ENCODE peak calls at places on chromosomes 1 and 21, in nine cellular contexts. One of them, this sample, is unnamed.
A peak's percentile ranks its signal among the peaks of the same experiment; 100 is the strongest.

GRCh38 chr1:23590058-23590783 is 30.9 kb upstream of the ID3 start:
- DNase-seq in GM10248: peak; percentile 72
- DNase-seq in suprapubic skin: no peak
- DNase-seq in lung microvascular endothelial cell: no peak
- DNase-seq in activated CD8-positive, alpha-beta T cell treated with anti-CD3 and anti-CD28 coated beads, Interleukin-2, amount 10 ng/mL, durations not matched to agents 7 days and 5 days: peak; percentile 42
- DNase-seq in RCC 7860: no peak
- DNase-seq in T follicular helper cell: no peak
- DNase-seq in A549: no peak
- DNase-seq in GM23248: no peak
- DNase-seq in this sample: no peak

GRCh38 chr1:31765041-31765467 is 914 bp upstream of the ADGRB2 start:
- DNase-seq in GM10248: no peak
- DNase-seq in suprapubic skin: no peak
- DNase-seq in lung microvascular endothelial cell: peak; percentile 64
- DNase-seq in activated CD8-positive, alpha-beta T cell treated with anti-CD3 and anti-CD28 coated beads, Interleukin-2, amount 10 ng/mL, durations not matched to agents 7 days and 5 days: peak; percentile 50
- DNase-seq in RCC 7860: peak; percentile 17
- DNase-seq in T follicular helper cell: no peak
- DNase-seq in A549: no peak
- DNase-seq in GM23248: peak; percentile 38
- DNase-seq in this sample: peak; percentile 41

GRCh38 chr1:229229721-229230135 is 41.2 kb upstream of the RAB4A start:
- DNase-seq in GM10248: no peak
- DNase-seq in suprapubic skin: peak; percentile 86
- DNase-seq in lung microvascular endothelial cell: no peak
- DNase-seq in activated CD8-positive, alpha-beta T cell treated with anti-CD3 and anti-CD28 coated beads, Interleukin-2, amount 10 ng/mL, durations not matched to agents 7 days and 5 days: no peak
- DNase-seq in RCC 7860: no peak
- DNase-seq in T follicular helper cell: no peak
- DNase-seq in A549: no peak
- DNase-seq in GM23248: peak; percentile 36
- DNase-seq in this sample: no peak

GRCh38 chr1:165073402-165074007 is 283.0 kb downstream of the LMX1A start:
- DNase-seq in GM10248: peak; percentile 28
- DNase-seq in suprapubic skin: no peak
- DNase-seq in lung microvascular endothelial cell: peak; percentile 62
- DNase-seq in activated CD8-positive, alpha-beta T cell treated with anti-CD3 and anti-CD28 coated beads, Interleukin-2, amount 10 ng/mL, durations not matched to agents 7 days and 5 days: no peak
- DNase-seq in RCC 7860: peak; percentile 28
- DNase-seq in T follicular helper cell: no peak
- DNase-seq in A549: peak; percentile 37
- DNase-seq in GM23248: peak; percentile 74
- DNase-seq in this sample: peak; percentile 75

GRCh38 chr21:44450999-44451398 is 4.3 kb upstream of the LRRC3 start:
- DNase-seq in GM10248: no peak
- DNase-seq in suprapubic skin: peak; percentile 43
- DNase-seq in lung microvascular endothelial cell: no peak
- DNase-seq in activated CD8-positive, alpha-beta T cell treated with anti-CD3 and anti-CD28 coated beads, Interleukin-2, amount 10 ng/mL, durations not matched to agents 7 days and 5 days: no peak
- DNase-seq in RCC 7860: no peak
- DNase-seq in T follicular helper cell: no peak
- DNase-seq in A549: no peak
- DNase-seq in GM23248: no peak
- DNase-seq in this sample: no peak

GRCh38 chr1:53878492-53879105 is 11.0 kb downstream of the YIPF1 start:
- DNase-seq in GM10248: peak; percentile 43
- DNase-seq in suprapubic skin: no peak
- DNase-seq in lung microvascular endothelial cell: peak; percentile 74
- DNase-seq in activated CD8-positive, alpha-beta T cell treated with anti-CD3 and anti-CD28 coated beads, Interleukin-2, amount 10 ng/mL, durations not matched to agents 7 days and 5 days: no peak
- DNase-seq in RCC 7860: peak; percentile 64
- DNase-seq in T follicular helper cell: no peak
- DNase-seq in A549: peak; percentile 11
- DNase-seq in GM23248: peak; percentile 74
- DNase-seq in this sample: peak; percentile 12

GRCh38 chr1:235857756-235858155 is 8.9 kb downstream of the LYST start:
- DNase-seq in GM10248: no peak
- DNase-seq in suprapubic skin: no peak
- DNase-seq in lung microvascular endothelial cell: no peak
- DNase-seq in activated CD8-positive, alpha-beta T cell treated with anti-CD3 and anti-CD28 coated beads, Interleukin-2, amount 10 ng/mL, durations not matched to agents 7 days and 5 days: no peak
- DNase-seq in RCC 7860: no peak
- DNase-seq in T follicular helper cell: no peak
- DNase-seq in A549: no peak
- DNase-seq in GM23248: no peak
- DNase-seq in this sample: no peak

GRCh38 chr1:37146071-37146470 is 111.8 kb upstream of the GRIK3 start:
- DNase-seq in GM10248: no peak
- DNase-seq in suprapubic skin: no peak
- DNase-seq in lung microvascular endothelial cell: no peak
- DNase-seq in activated CD8-positive, alpha-beta T cell treated with anti-CD3 and anti-CD28 coated beads, Interleukin-2, amount 10 ng/mL, durations not matched to agents 7 days and 5 days: no peak
- DNase-seq in RCC 7860: no peak
- DNase-seq in T follicular helper cell: no peak
- DNase-seq in A549: no peak
- DNase-seq in GM23248: no peak
- DNase-seq in this sample: no peak

GRCh38 chr21:44275041-44275440 is 10.6 kb upstream of the AIRE start:
- DNase-seq in GM10248: no peak
- DNase-seq in suprapubic skin: no peak
- DNase-seq in lung microvascular endothelial cell: no peak
- DNase-seq in activated CD8-positive, alpha-beta T cell treated with anti-CD3 and anti-CD28 coated beads, Interleukin-2, amount 10 ng/mL, durations not matched to agents 7 days and 5 days: no peak
- DNase-seq in RCC 7860: no peak
- DNase-seq in T follicular helper cell: no peak
- DNase-seq in A549: no peak
- DNase-seq in GM23248: no peak
- DNase-seq in this sample: no peak

GRCh38 chr1:43143441-43143888 is 28.6 kb downstream of the EBNA1BP2 start:
- DNase-seq in GM10248: no peak
- DNase-seq in suprapubic skin: no peak
- DNase-seq in lung microvascular endothelial cell: no peak
- DNase-seq in activated CD8-positive, alpha-beta T cell treated with anti-CD3 and anti-CD28 coated beads, Interleukin-2, amount 10 ng/mL, durations not matched to agents 7 days and 5 days: no peak
- DNase-seq in RCC 7860: no peak
- DNase-seq in T follicular helper cell: no peak
- DNase-seq in A549: no peak
- DNase-seq in GM23248: peak; percentile 2
- DNase-seq in this sample: peak; percentile 43

GRCh38 chr1:214853340-214853739 is 229.2 kb upstream of the KCNK2 start:
- DNase-seq in GM10248: no peak
- DNase-seq in suprapubic skin: no peak
- DNase-seq in lung microvascular endothelial cell: no peak
- DNase-seq in activated CD8-positive, alpha-beta T cell treated with anti-CD3 and anti-CD28 coated beads, Interleukin-2, amount 10 ng/mL, durations not matched to agents 7 days and 5 days: no peak
- DNase-seq in RCC 7860: no peak
- DNase-seq in T follicular helper cell: no peak
- DNase-seq in A549: no peak
- DNase-seq in GM23248: no peak
- DNase-seq in this sample: no peak

This sample was measured in A673.